ENCODE peak calls at places on chromosomes 16 and 17, in five cellular contexts. I is fibroblast of mammary gland, E is PC-9, A is heart left ventricle, J is breast epithelium. X is an unnamed sample.

GRCh38 chr17:41848788-41849187 is 11.2 kb downstream of the KLHL10 start:
- DNase-seq in I (peak), E (no peak), A (no peak), J (no peak), X (no peak)

GRCh38 chr16:23499801-23500200 is 10.5 kb downstream of the GGA2 start:
- DNase-seq in I (no peak), E (no peak), A (no peak), J (no peak), X (no peak)

GRCh38 chr16:73354426-73354825 is 306.5 kb upstream of the ZFHX3 start:
- DNase-seq in I (no peak), E (no peak), A (no peak), J (no peak), X (no peak)

GRCh38 chr16:67884684-67885083 is at the start of gene NRN1L:
- DNase-seq in I (peak), E (peak), A (peak), J (peak), X (peak)

GRCh38 chr16:61243954-61244353 is 792.3 kb downstream of the CDH8 start:
- DNase-seq in I (no peak), E (no peak), A (no peak), J (no peak), X (no peak)

GRCh38 chr17:59406808-59407381 is 75.4 kb downstream of the YPEL2 start:
- DNase-seq in I (peak), E (peak), A (no peak), J (no peak), X (no peak)

GRCh38 chr17:64687376-64687775 is 25.3 kb upstream of the SMURF2 start:
- DNase-seq in I (no peak), E (no peak), A (no peak), J (no peak), X (no peak)

GRCh38 chr17:28570716-28571254 is 539 bp downstream of the PIGS start:
- DNase-seq in I (no peak), E (peak), A (peak), J (peak), X (no peak)

GRCh38 chr17:19672009-19672837 is 23.7 kb downstream of the ALDH3A2 start:
- DNase-seq in I (peak), E (no peak), A (peak), J (no peak), X (no peak)

GRCh38 chr16:77850637-77851330 is 62.4 kb downstream of the VAT1L start:
- DNase-seq in I (peak), E (no peak), A (no peak), J (no peak), X (no peak)

GRCh38 chr16:53822936-53823529 is 119.1 kb downstream of the FTO start:
- DNase-seq in I (no peak), E (no peak), A (no peak), J (no peak), X (no peak)

GRCh38 chr17:40791808-40792436 is 7.8 kb downstream of the KRT28 start:
- DNase-seq in I (peak), E (no peak), A (no peak), J (no peak), X (no peak)

GRCh38 chr16:29990033-29990432 is 5.4 kb downstream of the HIRIP3 start:
- DNase-seq in I (no peak), E (no peak), A (no peak), J (no peak), X (no peak)

GRCh38 chr16:57589374-57589773 is 39.1 kb upstream of the ADGRG1 start:
- DNase-seq in I (no peak), E (no peak), A (peak), J (no peak), X (no peak)

GRCh38 chr17:77435272-77436057 is 294.7 kb downstream of the SEC14L1 start:
- DNase-seq in I (no peak), E (no peak), A (no peak), J (no peak), X (no peak)

GRCh38 chr16:57624044-57624688 is 4.3 kb upstream of the ADGRG1 start:
- DNase-seq in I (no peak), E (no peak), A (no peak), J (no peak), X (no peak)

GRCh38 chr16:4290236-4290830 is 17.5 kb upstream of the TFAP4 start:
- DNase-seq in I (peak), E (peak), A (no peak), J (no peak), X (no peak)

GRCh38 chr17:3827124-3827773 is 18.8 kb downstream of the NCBP3 start:
- DNase-seq in I (peak), E (peak), A (no peak), J (no peak), X (no peak)

GRCh38 chr16:83458612-83459011 is 349.2 kb upstream of the HSBP1 start:
- DNase-seq in I (peak), E (no peak), A (no peak), J (no peak), X (no peak)

GRCh38 chr16:19165101-19165500 is 2.9 kb upstream of the SYT17 start:
- DNase-seq in I (no peak), E (peak), A (no peak), J (no peak), X (no peak)

GRCh38 chr16:23172549-23172948 is 10.0 kb upstream of the SCNN1G start:
- DNase-seq in I (no peak), E (no peak), A (no peak), J (no peak), X (no peak)

GRCh38 chr16:27969574-27969973 is 93.9 kb downstream of the GSG1L start:
- DNase-seq in I (peak), E (no peak), A (no peak), J (no peak), X (no peak)

GRCh38 chr16:53899471-53899870 is 195.5 kb downstream of the FTO start:
- DNase-seq in I (peak), E (no peak), A (no peak), J (no peak), X (no peak)

GRCh38 chr16:74923766-74924460 is 61.0 kb downstream of the WDR59 start:
- DNase-seq in I (no peak), E (no peak), A (no peak), J (peak), X (no peak)

GRCh38 chr16:72677662-72678447 is 370.1 kb downstream of the ZFHX3 start:
- DNase-seq in I (peak), E (no peak), A (no peak), J (no peak), X (no peak)

GRCh38 chr16:11016993-11017392 is 72.6 kb downstream of the CLEC16A start:
- DNase-seq in I (peak), E (peak), A (no peak), J (no peak), X (no peak)

GRCh38 chr16:15949210-15950166 is at the start of gene ABCC1:
- DNase-seq in I (no peak), E (peak), A (peak), J (no peak), X (no peak)

GRCh38 chr16:87815567-87815966 is 49.8 kb upstream of the KLHDC4 start:
- DNase-seq in I (no peak), E (no peak), A (no peak), J (no peak), X (no peak)
- TF ChIP-seq CTCF in I (no peak), E (no peak), A (no peak), J (no peak), X (no peak)

GRCh38 chr17:44408786-44409185 is 19.3 kb upstream of the ITGA2B start:
- DNase-seq in I (no peak), E (no peak), A (no peak), J (no peak), X (no peak)

GRCh38 chr17:44414394-44415155 is 25.1 kb upstream of the ITGA2B start:
- DNase-seq in I (no peak), E (no peak), A (no peak), J (no peak), X (no peak)

GRCh38 chr17:44409309-44410028 is 20.0 kb upstream of the ITGA2B start:
- DNase-seq in I (no peak), E (no peak), A (no peak), J (no peak), X (no peak)
- TF ChIP-seq CTCF in I (no peak), E (no peak), A (no peak), J (peak), X (peak)

GRCh38 chr17:57634713-57635465 is 110.2 kb downstream of the CCDC182 start:
- DNase-seq in I (peak), E (no peak), A (no peak), J (no peak), X (no peak)

GRCh38 chr17:57636985-57637667 is 108.0 kb downstream of the CCDC182 start:
- DNase-seq in I (no peak), E (no peak), A (no peak), J (no peak), X (no peak)

GRCh38 chr17:57638284-57638683 is 106.8 kb downstream of the CCDC182 start:
- DNase-seq in I (no peak), E (no peak), A (no peak), J (no peak), X (no peak)

GRCh38 chr17:57637668-57638010 is 107.5 kb downstream of the CCDC182 start:
- DNase-seq in I (no peak), E (no peak), A (no peak), J (no peak), X (no peak)

DNA sequence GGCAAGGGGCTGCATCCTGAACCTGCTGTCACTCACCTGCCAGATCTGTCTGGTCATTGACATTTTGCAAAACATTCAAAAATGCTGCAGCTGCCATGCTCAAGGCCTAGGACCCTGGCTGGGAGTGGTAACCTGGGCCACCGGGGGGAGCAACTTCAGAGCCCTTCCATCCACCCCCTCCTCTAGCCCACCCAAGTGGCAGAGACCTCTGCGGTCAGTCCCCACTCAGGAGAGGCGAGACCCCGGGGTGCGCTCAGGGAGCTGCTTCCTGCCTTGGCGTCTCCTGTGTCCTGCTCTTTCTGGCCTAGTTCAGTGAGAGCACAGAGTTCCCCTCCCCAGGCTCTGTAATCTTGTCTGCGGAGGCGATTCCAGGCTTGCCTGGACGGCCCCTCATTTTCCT is 108.8 kb downstream of the CCDC182 start:
- DNase-seq in I (no peak), E (no peak), A (no peak), J (no peak), X (no peak)
- TF ChIP-seq CTCF in I (no peak), E (no peak), A (no peak), J (no peak), X (no peak)

DNA sequence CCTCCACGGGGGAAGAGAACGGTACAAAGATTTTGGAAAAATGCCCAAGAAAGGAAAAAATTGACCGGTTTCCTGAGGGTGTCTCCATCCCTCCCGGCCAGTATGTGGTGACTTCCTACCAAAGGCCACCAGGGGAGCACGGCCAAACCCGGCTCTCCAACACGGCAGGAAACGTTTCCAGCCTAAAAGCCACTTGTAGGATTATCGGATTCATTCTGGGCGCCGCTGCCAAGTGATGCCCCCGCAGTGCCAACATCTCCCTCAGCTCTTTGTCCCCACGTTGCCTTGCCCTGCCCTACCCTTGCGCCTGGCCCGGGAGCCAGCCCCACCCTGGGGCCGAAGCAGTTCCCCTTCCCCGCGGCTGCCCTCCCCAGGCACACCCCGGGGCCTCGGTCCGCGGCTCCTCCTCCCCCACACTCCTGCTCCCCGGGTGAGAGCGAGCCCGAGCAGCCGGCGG is 713 bp downstream of the CRK start:
- DNase-seq in I (peak), E (peak), A (peak), J (peak), X (no peak)
- TF ChIP-seq CTCF in I (peak), E (peak), A (peak), J (peak), X (peak)

GRCh38 chr17:43090022-43090421 is 35.1 kb downstream of the BRCA1 start:
- DNase-seq in I (no peak), E (no peak), A (no peak), J (no peak), X (no peak)

GRCh38 chr17:43079578-43080302 is 45.4 kb downstream of the BRCA1 start:
- DNase-seq in I (no peak), E (no peak), A (no peak), J (no peak), X (no peak)

DNA sequence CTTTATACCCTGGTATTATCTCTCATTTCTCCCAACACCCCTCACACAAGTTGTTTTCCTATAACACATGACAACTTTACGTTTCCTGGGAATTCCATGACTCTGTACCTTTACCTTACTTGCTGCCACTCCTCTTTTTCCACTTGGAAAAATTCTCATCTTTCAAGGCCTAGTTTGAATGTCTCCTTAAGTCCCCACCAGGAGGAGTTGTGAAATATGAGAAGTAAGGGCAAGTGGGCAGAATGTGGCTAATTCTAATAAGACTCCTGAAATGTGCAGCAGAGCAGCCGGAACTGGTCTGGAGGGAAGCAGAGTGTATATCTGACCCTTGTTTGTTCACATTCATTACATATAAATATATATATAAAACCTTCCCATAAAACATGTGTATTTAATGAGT is 39.7 kb downstream of the BRCA1 start:
- DNase-seq in I (peak), E (no peak), A (no peak), J (no peak), X (no peak)
- TF ChIP-seq CTCF in I (no peak), E (no peak), A (no peak), J (no peak), X (no peak)

DNA sequence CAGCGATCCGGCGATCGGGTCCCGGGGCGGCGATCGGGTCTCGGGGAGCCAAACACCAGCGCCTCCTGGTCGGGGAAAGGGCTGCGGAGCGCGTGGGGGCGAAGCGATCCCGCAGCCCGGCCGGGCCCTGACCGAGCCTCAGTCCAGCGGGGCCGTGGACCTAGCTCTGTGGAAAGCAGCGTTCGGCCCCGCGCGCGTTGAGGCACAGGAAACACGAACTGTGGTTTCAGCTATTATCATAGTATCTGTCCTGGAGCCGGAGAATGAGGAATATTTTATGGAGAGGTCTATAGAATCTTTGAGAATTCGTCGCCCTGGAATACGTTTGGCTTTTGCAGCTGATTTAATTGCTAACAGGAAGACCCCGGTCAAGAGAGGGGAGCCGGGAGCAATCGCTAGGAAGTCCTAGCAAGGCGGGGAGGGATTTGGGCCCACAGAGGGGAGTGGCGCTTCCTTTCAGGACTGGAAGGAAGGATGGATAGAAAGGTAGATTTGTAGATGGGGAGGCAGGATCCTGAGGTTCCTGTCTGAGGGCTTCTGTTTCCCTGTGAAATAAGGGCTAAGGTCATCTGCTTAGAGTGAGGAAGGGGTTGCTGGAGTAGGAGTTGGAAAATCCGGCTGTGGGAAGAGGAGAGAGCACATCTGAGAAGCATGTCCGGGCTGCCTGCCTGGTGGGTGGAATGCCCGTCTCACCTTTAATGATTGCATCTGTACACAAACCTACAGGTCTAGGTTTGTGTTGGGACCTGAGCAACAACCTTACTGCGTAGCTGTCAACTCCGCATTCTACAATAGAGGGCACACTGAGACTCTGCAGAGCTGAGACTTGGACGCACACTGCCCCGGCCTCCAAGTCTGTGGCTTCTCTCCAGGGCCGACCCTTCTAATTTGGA is 770 bp downstream of the CCNF start:
- DNase-seq in I (no peak), E (peak), A (no peak), J (no peak), X (no peak)
- TF ChIP-seq CTCF in I (peak), E (peak), A (no peak), J (no peak), X (no peak)

DNA sequence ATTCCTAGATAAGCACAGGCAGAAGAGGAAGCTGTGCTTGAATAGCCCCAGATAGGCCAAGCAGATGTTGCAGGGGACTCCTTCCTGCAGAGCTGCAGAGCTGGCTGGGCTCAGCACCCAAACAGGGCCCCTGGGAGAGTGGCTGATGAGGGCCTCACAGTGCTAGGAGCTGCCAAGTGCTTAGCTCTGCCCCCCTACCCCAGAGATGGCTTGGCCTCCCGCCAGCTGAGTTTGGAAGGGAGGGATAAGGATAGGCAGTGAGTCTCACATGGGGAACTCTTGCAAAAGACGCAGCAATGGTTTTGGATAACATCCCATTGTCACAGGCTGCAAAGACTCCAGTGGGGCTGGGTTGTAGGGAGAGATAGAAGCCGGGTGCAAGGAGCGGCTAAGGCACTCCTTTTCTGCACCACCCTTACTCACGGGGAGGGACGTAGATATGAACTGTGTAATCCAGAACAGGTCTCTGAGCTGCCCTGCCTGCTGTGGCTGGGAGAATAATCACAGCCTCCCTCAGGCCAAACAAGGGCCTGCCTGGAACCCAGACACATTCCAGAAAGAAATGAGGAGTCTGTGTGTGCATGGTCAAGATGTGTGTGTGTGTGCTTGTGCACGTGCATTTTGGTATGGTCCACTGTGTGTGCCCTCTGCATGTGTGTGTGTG is 52.9 kb upstream of the MAF start:
- DNase-seq in I (no peak), E (no peak), A (peak), J (no peak), X (no peak)
- TF ChIP-seq CTCF in I (no peak), E (no peak), A (no peak), J (no peak), X (no peak)

GRCh38 chr17:1785925-1786324 is 24.1 kb downstream of the SERPINF1 start:
- DNase-seq in I (peak), E (no peak), A (no peak), J (no peak), X (no peak)

GRCh38 chr17:1786708-1787107 is 24.8 kb downstream of the SERPINF1 start:
- DNase-seq in I (peak), E (no peak), A (no peak), J (no peak), X (no peak)

GRCh38 chr17:1783834-1784611 is 22.2 kb downstream of the SERPINF1 start:
- DNase-seq in I (peak), E (no peak), A (peak), J (peak), X (no peak)

GRCh38 chr17:1789936-1790335 is 28.1 kb downstream of the SERPINF1 start:
- DNase-seq in I (no peak), E (no peak), A (no peak), J (no peak), X (no peak)

DNA sequence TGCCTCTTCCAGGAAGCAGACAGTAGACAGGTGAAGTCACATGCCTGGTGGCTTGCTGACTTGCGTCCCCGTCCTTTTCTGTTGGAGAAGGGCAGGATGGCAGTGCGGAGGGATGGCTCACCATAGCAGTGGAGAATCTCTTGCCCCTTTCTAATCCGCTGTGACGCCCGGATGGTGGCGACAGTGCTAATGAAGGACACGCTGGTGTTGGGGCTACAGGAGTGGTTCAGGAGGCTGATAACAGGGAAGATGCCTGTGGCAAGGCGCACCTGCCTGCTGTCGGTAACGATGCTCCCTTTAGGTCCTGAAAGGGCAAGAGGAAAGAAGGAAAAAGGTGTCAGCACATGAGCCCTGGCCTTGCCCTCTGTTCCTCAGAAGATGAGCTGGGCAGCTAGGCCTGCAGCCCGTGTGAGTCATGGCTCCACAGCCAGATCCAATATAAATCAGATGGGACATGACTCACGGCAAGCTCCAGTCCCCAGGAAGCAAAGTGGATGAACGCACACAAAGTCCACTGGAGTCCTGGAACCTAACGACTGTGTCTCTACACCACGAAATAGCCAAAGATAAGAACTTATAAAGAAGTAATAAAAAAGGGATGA is 25.5 kb downstream of the SERPINF1 start:
- DNase-seq in I (peak), E (peak), A (no peak), J (no peak), X (no peak)
- TF ChIP-seq CTCF in I (no peak), E (no peak), A (no peak), J (no peak), X (no peak)